ENCODE peak calls at places on chromosomes 2 and 18, in seven cellular contexts. K is body of pancreas, N is NCI-H1694 treated with DMSO at 0.1 percent for 48 hours, I is AG08395, P is RKO, C is iPS-NIHi11, D is hippocampal formation. Z is an unnamed sample.

GRCh38 chr2:114935031-114935430 is 492.6 kb downstream of the DPP10 start:
- DNase-seq in K (no peak), N (no peak), I (no peak), P (no peak), C (no peak), D (no peak), Z (no peak)

GRCh38 chr2:39913648-39914456 is 134.8 kb upstream of the THUMPD2 start:
- DNase-seq in K (no peak), N (peak), I (peak), P (peak), C (peak), D (no peak), Z (no peak)

GRCh38 chr18:55509631-55510372 is 78.2 kb downstream of the TCF4 start:
- DNase-seq in K (no peak), N (no peak), I (peak), P (peak), C (peak), D (no peak), Z (no peak)

GRCh38 chr2:102334471-102334870 is 21.1 kb upstream of the IL18R1 start:
- DNase-seq in K (no peak), N (no peak), I (no peak), P (no peak), C (no peak), D (no peak), Z (no peak)

GRCh38 chr2:101232770-101233169 is 19.9 kb upstream of the CNOT11 start:
- DNase-seq in K (no peak), N (no peak), I (no peak), P (no peak), C (no peak), D (no peak), Z (no peak)

GRCh38 chr18:477565-477964 is 22.9 kb downstream of the COLEC12 start:
- DNase-seq in K (peak), N (no peak), I (no peak), P (no peak), C (peak), D (no peak), Z (no peak)

GRCh38 chr2:156518160-156518559 is 82.0 kb downstream of the GPD2 start:
- DNase-seq in K (no peak), N (no peak), I (no peak), P (no peak), C (no peak), D (no peak), Z (no peak)

GRCh38 chr2:212015588-212015987 is 523.0 kb downstream of the ERBB4 start:
- DNase-seq in K (no peak), N (no peak), I (no peak), P (no peak), C (no peak), D (no peak), Z (no peak)

GRCh38 chr18:76463872-76464271 is 31.2 kb downstream of the ZNF516 start:
- DNase-seq in K (no peak), N (no peak), I (no peak), P (no peak), C (no peak), D (no peak), Z (no peak)

GRCh38 chr2:101251844-101252407 is 760 bp upstream of the CNOT11 start:
- DNase-seq in K (peak), N (no peak), I (no peak), P (no peak), C (peak), D (no peak), Z (no peak)

GRCh38 chr2:159600752-159601151 is 15.6 kb downstream of the BAZ2B start:
- DNase-seq in K (no peak), N (no peak), I (peak), P (peak), C (no peak), D (no peak), Z (no peak)